ENCODE peak calls at places on chromosome 12, in five cellular contexts. P is PC-9, G is mesothelial cell of epicardium, K is choroid plexus epithelial cell, C is cardiac fibroblast. I is an unnamed sample.

GRCh38 chr12:131808744-131809371 is 19.3 kb upstream of the MMP17 start:
- DNase-seq in P (peak; percentile 43), G (no peak), K (peak; percentile 47), C (peak; percentile 43), I (no peak)

GRCh38 chr12:127125607-127126259 is 1141.2 kb upstream of the TMEM132C start:
- DNase-seq in P (peak; percentile 86), G (no peak), K (peak; percentile 85), C (peak; percentile 30), I (no peak)

GRCh38 chr12:100995201-100995600 is 200.6 kb downstream of the ANO4 start:
- DNase-seq in P (no peak), G (no peak), K (no peak), C (peak; percentile 36), I (no peak)

GRCh38 chr12:12651752-12652151 is 40.1 kb downstream of the CREBL2 start:
- DNase-seq in P (no peak), G (no peak), K (no peak), C (no peak), I (no peak)

GRCh38 chr12:8081228-8081920 is 700 bp upstream of the NECAP1 start:
- DNase-seq in P (peak; percentile 9), G (no peak), K (no peak), C (no peak), I (no peak)

GRCh38 chr12:4116251-4117111 is 157.1 kb upstream of the CCND2 start:
- DNase-seq in P (no peak), G (no peak), K (peak; percentile 69), C (peak; percentile 53), I (no peak)

GRCh38 chr12:54304187-54304810 is 3.5 kb upstream of the NFE2 start:
- DNase-seq in P (peak; percentile 79), G (no peak), K (peak; percentile 71), C (peak; percentile 75), I (no peak)

GRCh38 chr12:114876968-114877680 is 193.1 kb upstream of the TBX3 start:
- DNase-seq in P (no peak), G (no peak), K (no peak), C (no peak), I (no peak)

GRCh38 chr12:24902521-24903304 is 46.2 kb downstream of the BCAT1 start:
- DNase-seq in P (no peak), G (no peak), K (peak; percentile 37), C (peak; percentile 41), I (peak; percentile 22)

GRCh38 chr12:2691340-2692111 is 103.2 kb upstream of the FKBP4 start:
- DNase-seq in P (no peak), G (no peak), K (no peak), C (no peak), I (peak; percentile 33)

GRCh38 chr12:321606-322326 is 59.1 kb upstream of the SLC6A13 start:
- DNase-seq in P (peak; percentile 5), G (no peak), K (peak; percentile 31), C (peak; percentile 34), I (no peak)
- TF ChIP-seq CTCF in P (peak; percentile 75), G (no peak), K (peak; percentile 44), C (peak; percentile 25), I (peak; percentile 57)

DNA sequence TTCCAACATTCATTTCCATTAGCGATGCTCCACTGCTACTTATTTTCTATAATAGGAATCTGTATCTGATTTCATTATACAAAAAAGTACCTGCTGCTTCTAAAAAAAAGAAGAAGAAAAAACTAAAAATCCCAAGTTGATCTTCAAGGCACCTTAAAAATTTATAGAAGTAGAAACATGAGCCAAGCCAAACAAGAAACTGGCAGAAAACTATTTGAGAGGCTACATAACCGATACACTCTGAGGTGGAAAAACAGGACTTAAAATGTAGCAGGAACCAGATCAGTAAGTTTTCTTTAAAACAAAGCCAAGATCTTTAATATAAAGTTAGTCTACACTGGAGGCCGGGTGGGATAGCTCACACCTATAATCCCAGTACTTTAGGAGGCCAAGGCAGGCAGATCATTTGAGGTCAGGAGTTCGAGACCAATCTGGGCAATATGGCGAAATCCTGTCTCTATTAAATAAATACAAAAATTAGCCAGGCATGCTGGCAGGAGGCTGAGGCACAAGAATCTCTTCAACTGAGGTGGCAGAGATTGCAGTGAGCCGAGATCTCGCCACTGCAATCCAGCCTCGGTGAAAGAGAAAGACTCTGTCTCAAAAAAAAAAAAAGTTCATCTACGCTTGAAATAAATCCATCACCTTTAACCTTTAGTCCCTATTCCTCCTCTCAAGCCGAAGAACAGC is 278.6 kb downstream of the MED13L start:
- DNase-seq in P (no peak), G (no peak), K (peak; percentile 26), C (no peak), I (no peak)
- TF ChIP-seq CTCF in P (no peak), G (no peak), K (no peak), C (no peak), I (no peak)

DNA sequence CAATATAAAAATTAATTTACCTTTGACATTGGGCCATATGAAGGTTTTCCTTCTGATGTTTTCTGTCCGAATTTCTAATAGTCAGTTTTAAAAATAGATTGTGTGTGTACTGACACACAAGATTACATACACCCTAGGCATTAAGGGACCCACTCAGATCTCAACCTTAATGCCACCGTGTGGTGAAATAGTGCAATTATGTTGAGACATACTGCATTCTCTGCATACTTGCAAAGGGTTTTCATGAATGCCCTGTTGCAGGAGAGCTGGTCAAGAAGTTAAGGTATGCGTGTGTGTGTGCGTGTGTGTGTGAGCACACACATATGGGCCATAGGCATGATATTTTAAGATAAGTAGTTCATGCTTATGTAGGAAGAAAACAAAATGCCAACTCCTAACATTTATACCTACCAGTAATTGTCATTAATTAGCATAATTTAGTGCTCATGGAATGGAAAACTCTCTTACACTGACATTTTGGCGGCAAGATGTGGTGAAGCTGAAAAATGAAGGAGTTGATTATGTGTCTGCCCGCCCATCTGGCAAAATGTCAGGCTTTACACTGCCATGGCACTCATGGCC is 58.8 kb downstream of the PIK3C2G start:
- DNase-seq in P (peak; percentile 50), G (no peak), K (peak; percentile 91), C (peak; percentile 83), I (peak; percentile 10)
- TF ChIP-seq CTCF in P (peak; percentile 59), G (peak; percentile 59), K (peak; percentile 60), C (peak; percentile 58), I (peak; percentile 85)

GRCh38 chr12:64352181-64352580 is 38.4 kb downstream of the C12orf56 start:
- DNase-seq in P (no peak), G (no peak), K (no peak), C (no peak), I (no peak)
- TF ChIP-seq CTCF in P (no peak), G (no peak), K (no peak), C (no peak), I (no peak)

GRCh38 chr12:57840701-57841100 is 5.8 kb downstream of the CTDSP2 start:
- DNase-seq in P (no peak), G (no peak), K (peak; percentile 67), C (peak; percentile 57), I (no peak)

GRCh38 chr12:57837779-57838562 is 8.6 kb downstream of the CTDSP2 start:
- DNase-seq in P (no peak), G (no peak), K (peak; percentile 72), C (peak; percentile 86), I (no peak)

GRCh38 chr12:57838594-57839302 is 7.8 kb downstream of the CTDSP2 start:
- DNase-seq in P (no peak), G (no peak), K (peak; percentile 33), C (peak; percentile 64), I (no peak)

GRCh38 chr12:57841445-57841844 is 5.1 kb downstream of the CTDSP2 start:
- DNase-seq in P (no peak), G (no peak), K (no peak), C (no peak), I (no peak)

DNA sequence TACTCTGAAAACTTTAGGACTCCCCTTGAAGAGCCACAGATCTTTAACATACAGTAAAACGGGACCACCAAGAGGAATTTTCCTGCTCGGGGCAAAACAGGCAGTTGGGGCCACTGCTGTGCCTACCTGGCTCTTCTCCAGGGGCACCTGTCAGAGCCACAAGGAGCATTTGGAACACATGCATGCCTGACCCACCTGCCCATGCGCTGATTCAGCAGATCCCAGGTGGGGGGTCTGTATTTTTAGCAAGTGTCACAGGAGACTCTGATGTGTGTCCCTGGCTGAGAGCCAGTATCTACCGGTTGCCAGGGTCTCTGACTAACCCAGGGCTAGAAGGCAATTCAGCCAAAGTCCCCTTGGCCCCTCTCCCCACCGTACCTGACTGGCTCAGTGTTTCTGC is 6.5 kb downstream of the CTDSP2 start:
- DNase-seq in P (no peak), G (no peak), K (no peak), C (no peak), I (no peak)
- TF ChIP-seq CTCF in P (no peak), G (no peak), K (no peak), C (no peak), I (no peak)

DNA sequence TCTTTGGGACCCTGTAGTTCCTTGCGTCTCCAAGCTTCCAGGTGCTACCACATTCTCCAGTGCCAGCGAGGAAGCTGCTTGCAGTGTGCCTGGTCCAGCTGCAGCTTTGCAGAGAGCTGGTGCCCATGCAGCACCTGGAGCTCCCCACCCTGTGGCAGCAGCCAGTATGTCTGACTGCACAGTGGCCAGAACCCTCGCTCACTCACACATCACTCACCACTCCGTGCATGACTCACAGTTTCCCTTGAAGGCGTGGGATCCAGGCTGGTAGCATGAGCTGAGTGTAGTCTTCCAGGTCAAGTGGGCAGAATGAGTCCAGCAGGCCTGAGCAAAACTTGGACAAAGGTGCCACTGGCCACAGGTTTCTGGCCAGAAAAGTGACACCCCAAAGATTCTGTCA is 33.6 kb downstream of the SDR9C7 start:
- DNase-seq in P (no peak), G (no peak), K (no peak), C (peak; percentile 45), I (no peak)
- TF ChIP-seq CTCF in P (no peak), G (no peak), K (no peak), C (no peak), I (no peak)

GRCh38 chr12:90004319-90005074 is 295.9 kb upstream of the ATP2B1 start:
- DNase-seq in P (no peak), G (no peak), K (no peak), C (no peak), I (no peak)

GRCh38 chr12:90008277-90008676 is 299.6 kb upstream of the ATP2B1 start:
- DNase-seq in P (no peak), G (no peak), K (no peak), C (no peak), I (no peak)

GRCh38 chr12:90015228-90015627 is 306.6 kb upstream of the ATP2B1 start:
- DNase-seq in P (no peak), G (no peak), K (no peak), C (peak; percentile 51), I (no peak)

GRCh38 chr12:90013409-90013808 is 304.8 kb upstream of the ATP2B1 start:
- DNase-seq in P (no peak), G (no peak), K (peak; percentile 39), C (no peak), I (no peak)

GRCh38 chr12:90010089-90010488 is 301.5 kb upstream of the ATP2B1 start:
- DNase-seq in P (no peak), G (no peak), K (peak; percentile 67), C (peak; percentile 47), I (no peak)
- TF ChIP-seq CTCF in P (no peak), G (no peak), K (peak; percentile 61), C (no peak), I (peak; percentile 30)

GRCh38 chr12:29073631-29074239 is 75.3 kb upstream of the FAR2 start:
- DNase-seq in P (peak; percentile 15), G (no peak), K (peak; percentile 81), C (peak; percentile 70), I (peak; percentile 6)
- TF ChIP-seq CTCF in P (peak; percentile 86), G (peak; percentile 91), K (peak; percentile 74), C (peak; percentile 63), I (peak; percentile 93)